ENCODE peak calls at places on chromosomes 2 and 18, in eight cellular contexts. T is fibroblast of lung, V is mesenchymal stem cell, U is H9, X is GM23248, K is IMR-90, Y is mammary epithelial cell, R is endothelial cell of umbilical vein. L is an unnamed sample. For H3K4me1 and H3K27me3, the result is how much of the 10 kb centered on the place peaks cover.

GRCh38 chr2:27264253-27264752 is 1.5 kb upstream of the SLC30A3 start:
- DNase-seq in T (no peak), V (no peak), U (peak), X (no peak), K (no peak), Y (no peak), R (peak), L (peak)

GRCh38 chr2:133142087-133142486 is 426.2 kb downstream of the NCKAP5 start:
- DNase-seq in T (no peak), V (no peak), U (no peak), X (no peak), K (no peak), Y (no peak), R (no peak), L (no peak)

GRCh38 chr2:29530281-29530680 is 391.1 kb downstream of the ALK start:
- DNase-seq in T (no peak), V (no peak), U (no peak), X (peak), K (peak), Y (no peak), R (no peak), L (no peak)

GRCh38 chr2:149513461-149513860 is 74.1 kb downstream of the MMADHC start:
- DNase-seq in T (no peak), V (no peak), U (no peak), X (no peak), K (no peak), Y (no peak), R (no peak), L (no peak)

GRCh38 chr2:222000326-222000725 is 298.5 kb downstream of the PAX3 start:
- DNase-seq in T (peak), V (peak), U (no peak), X (peak), K (peak), Y (peak), R (no peak), L (peak)

GRCh38 chr2:131027566-131028528 is 65.4 kb downstream of the FAM168B start:
- DNase-seq in T (no peak), V (no peak), U (no peak), X (no peak), K (no peak), Y (peak), R (no peak), L (no peak)

GRCh38 chr2:216545359-216545758 is 46.7 kb downstream of the RPL37A start:
- DNase-seq in T (peak), V (no peak), U (no peak), X (peak), K (peak), Y (no peak), R (peak), L (peak)

GRCh38 chr2:133566967-133567645 is 1.2 kb downstream of the NCKAP5 start:
- DNase-seq in T (peak), V (peak), U (peak), X (peak), K (peak), Y (peak), R (peak), L (peak)

GRCh38 chr18:55407191-55407590 is 180.8 kb downstream of the TCF4 start:
- DNase-seq in T (peak), V (no peak), U (no peak), X (no peak), K (no peak), Y (no peak), R (no peak), L (no peak)

GRCh38 chr2:164644036-164644700 is 22.9 kb upstream of the GRB14 start:
- DNase-seq in T (no peak), V (no peak), U (no peak), X (no peak), K (no peak), Y (no peak), R (no peak), L (no peak)

GRCh38 chr2:113185643-113186315 is 12.0 kb downstream of the PSD4 start:
- DNase-seq in T (no peak), V (no peak), U (no peak), X (no peak), K (no peak), Y (no peak), R (no peak), L (no peak)

GRCh38 chr2:153386481-153386891 is 92.1 kb downstream of the RPRM start:
- DNase-seq in T (no peak), V (no peak), U (no peak), X (peak), K (no peak), Y (peak), R (no peak), L (no peak)

GRCh38 chr18:32707153-32707552 is 65.7 kb downstream of the KLHL14 start:
- DNase-seq in T (no peak), V (no peak), U (no peak), X (no peak), K (no peak), Y (no peak), R (no peak), L (no peak)

GRCh38 chr2:188292446-188293239 is 969 bp downstream of the GULP1 start:
- DNase-seq in T (peak), V (peak), U (peak), X (peak), K (peak), Y (peak), R (peak), L (peak)

GRCh38 chr2:156818944-156819343 is 382.8 kb downstream of the GPD2 start:
- DNase-seq in T (peak), V (peak), U (no peak), X (peak), K (peak), Y (no peak), R (no peak), L (peak)

GRCh38 chr2:88709117-88709739 is 17.8 kb downstream of the RPIA start:
- DNase-seq in T (peak), V (no peak), U (no peak), X (peak), K (peak), Y (peak), R (peak), L (peak)

GRCh38 chr2:121860033-121860810 is 104.8 kb downstream of the TSN start:
- DNase-seq in T (peak), V (peak), U (no peak), X (peak), K (peak), Y (peak), R (no peak), L (peak)

GRCh38 chr2:189412330-189412953 is 28.8 kb upstream of the WDR75 start:
- DNase-seq in T (peak), V (peak), U (no peak), X (peak), K (peak), Y (no peak), R (peak), L (peak)

GRCh38 chr2:46802665-46803550 is 112.7 kb downstream of the MCFD2 start:
- DNase-seq in T (no peak), V (no peak), U (no peak), X (peak), K (no peak), Y (no peak), R (peak), L (no peak)

GRCh38 chr18:33369711-33370449 is 70.6 kb downstream of the CCDC178 start:
- DNase-seq in T (no peak), V (no peak), U (no peak), X (no peak), K (no peak), Y (peak), R (no peak), L (no peak)

GRCh38 chr2:182144780-182145170 is 159.1 kb downstream of the PPP1R1C start:
- DNase-seq in T (peak), V (no peak), U (no peak), X (peak), K (no peak), Y (peak), R (peak), L (no peak)

GRCh38 chr2:145431181-145431951 is 911.4 kb upstream of the ZEB2 start:
- DNase-seq in T (no peak), V (no peak), U (peak), X (no peak), K (no peak), Y (no peak), R (no peak), L (peak)

GRCh38 chr2:2619995-2620394 is 288.9 kb upstream of the MYT1L start:
- DNase-seq in T (no peak), V (no peak), U (no peak), X (no peak), K (no peak), Y (no peak), R (no peak), L (no peak)

GRCh38 chr2:217289909-217290283 is 430.0 kb upstream of the TNP1 start:
- DNase-seq in T (peak), V (peak), U (no peak), X (peak), K (peak), Y (peak), R (no peak), L (peak)

GRCh38 chr2:55137024-55137958 is 87.0 kb upstream of the RTN4 start:
- DNase-seq in T (no peak), V (no peak), U (peak), X (no peak), K (no peak), Y (no peak), R (no peak), L (no peak)
- H3K4me1 ChIP-seq in T (under half), V (under half), U (under half), X (under half), K (under half), Y (under half), R (under half), L (under half)

GRCh38 chr2:238646281-238646680 is 201.6 kb upstream of the TWIST2 start:
- DNase-seq in T (no peak), V (no peak), U (no peak), X (no peak), K (no peak), Y (no peak), R (no peak), L (no peak)

GRCh38 chr2:238643400-238643907 is 204.4 kb upstream of the TWIST2 start:
- DNase-seq in T (no peak), V (no peak), U (no peak), X (no peak), K (no peak), Y (no peak), R (no peak), L (no peak)

GRCh38 chr2:238645716-238646115 is 202.2 kb upstream of the TWIST2 start:
- DNase-seq in T (no peak), V (no peak), U (no peak), X (no peak), K (no peak), Y (no peak), R (no peak), L (no peak)

GRCh38 chr2:238644095-238645081 is 203.5 kb upstream of the TWIST2 start:
- DNase-seq in T (peak), V (peak), U (no peak), X (peak), K (peak), Y (peak), R (peak), L (peak)

GRCh38 chr2:238645095-238645494 is 202.8 kb upstream of the TWIST2 start:
- DNase-seq in T (no peak), V (no peak), U (no peak), X (no peak), K (no peak), Y (no peak), R (no peak), L (no peak)
- H3K27me3 ChIP-seq in T (under half), V (under half), U (under half), X (under half), K (under half), Y (under half), R (under half), L (under half)

DNA sequence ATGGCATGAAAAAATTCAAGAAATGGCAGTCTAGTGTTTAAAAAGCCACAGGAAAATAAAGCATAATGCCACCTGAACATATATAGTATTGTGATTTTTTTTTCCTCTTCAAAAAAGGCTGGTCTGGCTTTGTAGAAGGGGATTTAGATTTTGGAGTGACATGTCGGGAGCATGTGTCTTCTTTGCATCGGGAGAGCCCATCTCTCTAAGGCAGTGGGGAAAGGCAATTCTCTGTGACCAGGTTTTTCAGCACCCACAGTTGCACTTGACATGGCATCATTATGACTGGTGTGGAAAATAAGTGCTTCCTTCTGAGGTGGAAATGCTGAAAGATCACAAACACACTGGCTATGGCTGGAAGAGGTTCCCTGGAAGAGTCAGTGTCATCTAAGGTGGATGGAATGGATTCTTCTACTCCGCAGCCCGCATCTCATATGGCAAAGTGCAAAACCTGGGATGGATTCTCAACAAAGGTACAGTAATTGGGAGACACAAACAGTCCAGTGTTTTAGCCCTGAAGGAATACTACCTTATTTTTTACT is 172.5 kb downstream of the AGAP1 start:
- DNase-seq in T (peak), V (peak), U (peak), X (peak), K (peak), Y (peak), R (peak), L (peak)
- H3K9ac ChIP-seq in T (no peak), V (peak), U (peak), X (peak), K (no peak), Y (peak), R (no peak), L (peak)

GRCh38 chr2:33488715-33489540 is 12.5 kb downstream of the RASGRP3 start:
- DNase-seq in T (no peak), V (no peak), U (no peak), X (no peak), K (no peak), Y (no peak), R (no peak), L (no peak)

GRCh38 chr2:33489835-33490431 is 13.5 kb downstream of the RASGRP3 start:
- DNase-seq in T (no peak), V (no peak), U (no peak), X (no peak), K (no peak), Y (no peak), R (no peak), L (no peak)

GRCh38 chr2:33492735-33493134 is 16.3 kb downstream of the RASGRP3 start:
- DNase-seq in T (no peak), V (no peak), U (no peak), X (no peak), K (no peak), Y (no peak), R (no peak), L (no peak)

GRCh38 chr2:33494155-33494779 is 17.8 kb downstream of the RASGRP3 start:
- DNase-seq in T (no peak), V (peak), U (no peak), X (peak), K (peak), Y (peak), R (peak), L (no peak)

GRCh38 chr2:33491685-33492084 is 15.2 kb downstream of the RASGRP3 start:
- DNase-seq in T (no peak), V (no peak), U (peak), X (no peak), K (no peak), Y (no peak), R (no peak), L (no peak)
- H3K4me1 ChIP-seq in T (under half), V (under half), U (under half), X (under half), K (under half), Y (under half), R (under half), L (under half)

GRCh38 chr2:240095556-240096523 is 40.3 kb downstream of the COPS9 start:
- DNase-seq in T (no peak), V (no peak), U (peak), X (peak), K (no peak), Y (no peak), R (no peak), L (no peak)
- H3K27me3 ChIP-seq in T (under half), V (half or more), U (under half), X (under half), K (under half), Y (under half), R (under half), L (under half)

L was measured in adipocyte.